ENCODE peak calls at places on chromosome 3, in nine cellular contexts. One of them, this sample, is unnamed.
A peak's percentile ranks its signal among the peaks of the same experiment; 100 is the strongest.

GRCh38 chr3:71061581-71061980 is 521.9 kb downstream of the FOXP1 start:
- DNase-seq in neural progenitor cell: no peak
- DNase-seq in A549: no peak
- DNase-seq in substantia nigra: no peak
- DNase-seq in breast epithelium: no peak
- DNase-seq in heart right ventricle: no peak
- DNase-seq in AG04450: no peak
- DNase-seq in CD8-positive, alpha-beta memory T cell: no peak
- DNase-seq in IMR-90: no peak
- DNase-seq in this sample: no peak

GRCh38 chr3:57026918-57027317 is 33.5 kb upstream of the SPATA12 start:
- DNase-seq in neural progenitor cell: no peak
- DNase-seq in A549: peak; percentile 15
- DNase-seq in substantia nigra: no peak
- DNase-seq in breast epithelium: no peak
- DNase-seq in heart right ventricle: no peak
- DNase-seq in AG04450: no peak
- DNase-seq in CD8-positive, alpha-beta memory T cell: no peak
- DNase-seq in IMR-90: peak; percentile 56
- DNase-seq in this sample: no peak

GRCh38 chr3:50194903-50195500 is 3.6 kb downstream of the GNAT1 start:
- DNase-seq in neural progenitor cell: no peak
- DNase-seq in A549: peak; percentile 41
- DNase-seq in substantia nigra: no peak
- DNase-seq in breast epithelium: no peak
- DNase-seq in heart right ventricle: no peak
- DNase-seq in AG04450: no peak
- DNase-seq in CD8-positive, alpha-beta memory T cell: no peak
- DNase-seq in IMR-90: no peak
- DNase-seq in this sample: no peak

GRCh38 chr3:89572261-89572660 is 464.8 kb downstream of the EPHA3 start:
- DNase-seq in neural progenitor cell: no peak
- DNase-seq in A549: no peak
- DNase-seq in substantia nigra: no peak
- DNase-seq in breast epithelium: no peak
- DNase-seq in heart right ventricle: no peak
- DNase-seq in AG04450: no peak
- DNase-seq in CD8-positive, alpha-beta memory T cell: no peak
- DNase-seq in IMR-90: peak; percentile 15
- DNase-seq in this sample: no peak

GRCh38 chr3:186953011-186953487 is 22.7 kb downstream of the ST6GAL1 start:
- DNase-seq in neural progenitor cell: no peak
- DNase-seq in A549: no peak
- DNase-seq in substantia nigra: no peak
- DNase-seq in breast epithelium: no peak
- DNase-seq in heart right ventricle: no peak
- DNase-seq in AG04450: no peak
- DNase-seq in CD8-positive, alpha-beta memory T cell: no peak
- DNase-seq in IMR-90: peak; percentile 56
- DNase-seq in this sample: no peak

GRCh38 chr3:55486101-55486856 is 827 bp downstream of the WNT5A start:
- DNase-seq in neural progenitor cell: peak; percentile 83
- DNase-seq in A549: no peak
- DNase-seq in substantia nigra: no peak
- DNase-seq in breast epithelium: peak; percentile 51
- DNase-seq in heart right ventricle: peak; percentile 71
- DNase-seq in AG04450: no peak
- DNase-seq in CD8-positive, alpha-beta memory T cell: no peak
- DNase-seq in IMR-90: peak; percentile 79
- DNase-seq in this sample: no peak

GRCh38 chr3:71202848-71203390 is 380.6 kb downstream of the FOXP1 start:
- DNase-seq in neural progenitor cell: no peak
- DNase-seq in A549: no peak
- DNase-seq in substantia nigra: no peak
- DNase-seq in breast epithelium: no peak
- DNase-seq in heart right ventricle: no peak
- DNase-seq in AG04450: no peak
- DNase-seq in CD8-positive, alpha-beta memory T cell: no peak
- DNase-seq in IMR-90: no peak
- DNase-seq in this sample: no peak

GRCh38 chr3:152328841-152329240 is 60.1 kb downstream of the MBNL1 start:
- DNase-seq in neural progenitor cell: no peak
- DNase-seq in A549: peak; percentile 80
- DNase-seq in substantia nigra: no peak
- DNase-seq in breast epithelium: no peak
- DNase-seq in heart right ventricle: no peak
- DNase-seq in AG04450: peak; percentile 59
- DNase-seq in CD8-positive, alpha-beta memory T cell: no peak
- DNase-seq in IMR-90: peak; percentile 88
- DNase-seq in this sample: no peak

GRCh38 chr3:98954806-98955205 is 53.3 kb upstream of the DCBLD2 start:
- DNase-seq in neural progenitor cell: no peak
- DNase-seq in A549: no peak
- DNase-seq in substantia nigra: no peak
- DNase-seq in breast epithelium: no peak
- DNase-seq in heart right ventricle: no peak
- DNase-seq in AG04450: no peak
- DNase-seq in CD8-positive, alpha-beta memory T cell: no peak
- DNase-seq in IMR-90: peak; percentile 50
- DNase-seq in this sample: no peak

GRCh38 chr3:123679712-123680386 is 95.0 kb upstream of the HACD2 start:
- DNase-seq in neural progenitor cell: no peak
- DNase-seq in A549: no peak
- DNase-seq in substantia nigra: no peak
- DNase-seq in breast epithelium: no peak
- DNase-seq in heart right ventricle: no peak
- DNase-seq in AG04450: no peak
- DNase-seq in CD8-positive, alpha-beta memory T cell: no peak
- DNase-seq in IMR-90: no peak
- DNase-seq in this sample: no peak

GRCh38 chr3:166125179-166125578 is 288.0 kb upstream of the BCHE start:
- DNase-seq in neural progenitor cell: no peak
- DNase-seq in A549: no peak
- DNase-seq in substantia nigra: no peak
- DNase-seq in breast epithelium: no peak
- DNase-seq in heart right ventricle: no peak
- DNase-seq in AG04450: no peak
- DNase-seq in CD8-positive, alpha-beta memory T cell: no peak
- DNase-seq in IMR-90: no peak
- DNase-seq in this sample: no peak

GRCh38 chr3:11558002-11558401 is 85.7 kb downstream of the VGLL4 start:
- DNase-seq in neural progenitor cell: no peak
- DNase-seq in A549: no peak
- DNase-seq in substantia nigra: no peak
- DNase-seq in breast epithelium: no peak
- DNase-seq in heart right ventricle: no peak
- DNase-seq in AG04450: no peak
- DNase-seq in CD8-positive, alpha-beta memory T cell: no peak
- DNase-seq in IMR-90: peak; percentile 90
- DNase-seq in this sample: no peak
- H3K27ac ChIP-seq in neural progenitor cell: peak overlapping the region; percentile 34
- H3K27ac ChIP-seq in A549: no peak overlapping the region
- H3K27ac ChIP-seq in substantia nigra: no peak overlapping the region
- H3K27ac ChIP-seq in breast epithelium: peak overlapping the region; percentile 88
- H3K27ac ChIP-seq in heart right ventricle: peak overlapping the region; percentile 34
- H3K27ac ChIP-seq in AG04450: peak overlapping the region; percentile 78
- H3K27ac ChIP-seq in CD8-positive, alpha-beta memory T cell: no peak overlapping the region
- H3K27ac ChIP-seq in IMR-90: peak overlapping the region; percentile 5
- H3K27ac ChIP-seq in this sample: no peak overlapping the region

GRCh38 chr3:177881330-177881729 is 654.9 kb upstream of the KCNMB2 start:
- DNase-seq in neural progenitor cell: no peak
- DNase-seq in A549: no peak
- DNase-seq in substantia nigra: no peak
- DNase-seq in breast epithelium: no peak
- DNase-seq in heart right ventricle: no peak
- DNase-seq in AG04450: no peak
- DNase-seq in CD8-positive, alpha-beta memory T cell: no peak
- DNase-seq in IMR-90: no peak
- DNase-seq in this sample: no peak

GRCh38 chr3:177882124-177882648 is 654.0 kb upstream of the KCNMB2 start:
- DNase-seq in neural progenitor cell: no peak
- DNase-seq in A549: no peak
- DNase-seq in substantia nigra: no peak
- DNase-seq in breast epithelium: no peak
- DNase-seq in heart right ventricle: no peak
- DNase-seq in AG04450: no peak
- DNase-seq in CD8-positive, alpha-beta memory T cell: no peak
- DNase-seq in IMR-90: no peak
- DNase-seq in this sample: no peak

GRCh38 chr3:177883957-177884356 is 652.3 kb upstream of the KCNMB2 start:
- DNase-seq in neural progenitor cell: no peak
- DNase-seq in A549: no peak
- DNase-seq in substantia nigra: no peak
- DNase-seq in breast epithelium: no peak
- DNase-seq in heart right ventricle: no peak
- DNase-seq in AG04450: no peak
- DNase-seq in CD8-positive, alpha-beta memory T cell: no peak
- DNase-seq in IMR-90: no peak
- DNase-seq in this sample: no peak

GRCh38 chr3:177887475-177887874 is 648.8 kb upstream of the KCNMB2 start:
- DNase-seq in neural progenitor cell: no peak
- DNase-seq in A549: no peak
- DNase-seq in substantia nigra: no peak
- DNase-seq in breast epithelium: no peak
- DNase-seq in heart right ventricle: no peak
- DNase-seq in AG04450: no peak
- DNase-seq in CD8-positive, alpha-beta memory T cell: no peak
- DNase-seq in IMR-90: no peak
- DNase-seq in this sample: no peak

GRCh38 chr3:177885063-177885462 is 651.2 kb upstream of the KCNMB2 start:
- DNase-seq in neural progenitor cell: no peak
- DNase-seq in A549: no peak
- DNase-seq in substantia nigra: no peak
- DNase-seq in breast epithelium: no peak
- DNase-seq in heart right ventricle: no peak
- DNase-seq in AG04450: no peak
- DNase-seq in CD8-positive, alpha-beta memory T cell: no peak
- DNase-seq in IMR-90: no peak
- DNase-seq in this sample: no peak
- H3K27ac ChIP-seq in neural progenitor cell: no peak overlapping the region
- H3K27ac ChIP-seq in A549: no peak overlapping the region
- H3K27ac ChIP-seq in substantia nigra: no peak overlapping the region
- H3K27ac ChIP-seq in breast epithelium: no peak overlapping the region
- H3K27ac ChIP-seq in heart right ventricle: no peak overlapping the region
- H3K27ac ChIP-seq in AG04450: no peak overlapping the region
- H3K27ac ChIP-seq in CD8-positive, alpha-beta memory T cell: no peak overlapping the region
- H3K27ac ChIP-seq in IMR-90: no peak overlapping the region
- H3K27ac ChIP-seq in this sample: no peak overlapping the region

GRCh38 chr3:128844502-128844901 is 34.9 kb upstream of the ACAD9 start:
- DNase-seq in neural progenitor cell: no peak
- DNase-seq in A549: no peak
- DNase-seq in substantia nigra: peak; percentile 7
- DNase-seq in breast epithelium: no peak
- DNase-seq in heart right ventricle: no peak
- DNase-seq in AG04450: no peak
- DNase-seq in CD8-positive, alpha-beta memory T cell: no peak
- DNase-seq in IMR-90: no peak
- DNase-seq in this sample: no peak

GRCh38 chr3:128845119-128845518 is 34.3 kb upstream of the ACAD9 start:
- DNase-seq in neural progenitor cell: peak; percentile 47
- DNase-seq in A549: no peak
- DNase-seq in substantia nigra: no peak
- DNase-seq in breast epithelium: no peak
- DNase-seq in heart right ventricle: no peak
- DNase-seq in AG04450: no peak
- DNase-seq in CD8-positive, alpha-beta memory T cell: no peak
- DNase-seq in IMR-90: no peak
- DNase-seq in this sample: no peak

GRCh38 chr3:128846501-128846900 is 32.9 kb upstream of the ACAD9 start:
- DNase-seq in neural progenitor cell: no peak
- DNase-seq in A549: no peak
- DNase-seq in substantia nigra: no peak
- DNase-seq in breast epithelium: no peak
- DNase-seq in heart right ventricle: no peak
- DNase-seq in AG04450: no peak
- DNase-seq in CD8-positive, alpha-beta memory T cell: no peak
- DNase-seq in IMR-90: no peak
- DNase-seq in this sample: no peak

GRCh38 chr3:128847631-128848370 is 31.6 kb upstream of the ACAD9 start:
- DNase-seq in neural progenitor cell: no peak
- DNase-seq in A549: no peak
- DNase-seq in substantia nigra: no peak
- DNase-seq in breast epithelium: no peak
- DNase-seq in heart right ventricle: no peak
- DNase-seq in AG04450: no peak
- DNase-seq in CD8-positive, alpha-beta memory T cell: no peak
- DNase-seq in IMR-90: no peak
- DNase-seq in this sample: no peak

GRCh38 chr3:128845695-128846491 is 33.5 kb upstream of the ACAD9 start:
- DNase-seq in neural progenitor cell: peak; percentile 78
- DNase-seq in A549: peak; percentile 53
- DNase-seq in substantia nigra: peak; percentile 69
- DNase-seq in breast epithelium: peak; percentile 53
- DNase-seq in heart right ventricle: peak; percentile 91
- DNase-seq in AG04450: no peak
- DNase-seq in CD8-positive, alpha-beta memory T cell: peak; percentile 70
- DNase-seq in IMR-90: peak; percentile 48
- DNase-seq in this sample: peak; percentile 72
- H3K27ac ChIP-seq in neural progenitor cell: no peak overlapping the region
- H3K27ac ChIP-seq in A549: peak overlapping the region; percentile 62
- H3K27ac ChIP-seq in substantia nigra: peak overlapping the region; percentile 80
- H3K27ac ChIP-seq in breast epithelium: peak overlapping the region; percentile 57
- H3K27ac ChIP-seq in heart right ventricle: peak overlapping the region; percentile 73
- H3K27ac ChIP-seq in AG04450: no peak overlapping the region
- H3K27ac ChIP-seq in CD8-positive, alpha-beta memory T cell: peak overlapping the region; percentile 29
- H3K27ac ChIP-seq in IMR-90: no peak overlapping the region
- H3K27ac ChIP-seq in this sample: peak overlapping the region; percentile 86

GRCh38 chr3:42490243-42490642 is 12.2 kb upstream of the VIPR1 start:
- DNase-seq in neural progenitor cell: no peak
- DNase-seq in A549: peak; percentile 62
- DNase-seq in substantia nigra: no peak
- DNase-seq in breast epithelium: peak; percentile 88
- DNase-seq in heart right ventricle: peak; percentile 41
- DNase-seq in AG04450: no peak
- DNase-seq in CD8-positive, alpha-beta memory T cell: no peak
- DNase-seq in IMR-90: no peak
- DNase-seq in this sample: no peak

GRCh38 chr3:42493126-42493797 is 9.2 kb upstream of the VIPR1 start:
- DNase-seq in neural progenitor cell: no peak
- DNase-seq in A549: no peak
- DNase-seq in substantia nigra: no peak
- DNase-seq in breast epithelium: peak; percentile 12
- DNase-seq in heart right ventricle: no peak
- DNase-seq in AG04450: no peak
- DNase-seq in CD8-positive, alpha-beta memory T cell: no peak
- DNase-seq in IMR-90: no peak
- DNase-seq in this sample: no peak

GRCh38 chr3:42493798-42494151 is 8.7 kb upstream of the VIPR1 start:
- DNase-seq in neural progenitor cell: no peak
- DNase-seq in A549: no peak
- DNase-seq in substantia nigra: no peak
- DNase-seq in breast epithelium: peak; percentile 10
- DNase-seq in heart right ventricle: no peak
- DNase-seq in AG04450: no peak
- DNase-seq in CD8-positive, alpha-beta memory T cell: no peak
- DNase-seq in IMR-90: no peak
- DNase-seq in this sample: no peak

GRCh38 chr3:42492508-42493080 is 9.8 kb upstream of the VIPR1 start:
- DNase-seq in neural progenitor cell: no peak
- DNase-seq in A549: no peak
- DNase-seq in substantia nigra: no peak
- DNase-seq in breast epithelium: peak; percentile 13
- DNase-seq in heart right ventricle: no peak
- DNase-seq in AG04450: no peak
- DNase-seq in CD8-positive, alpha-beta memory T cell: no peak
- DNase-seq in IMR-90: no peak
- DNase-seq in this sample: no peak

GRCh38 chr3:42491876-42492507 is 10.5 kb upstream of the VIPR1 start:
- DNase-seq in neural progenitor cell: no peak
- DNase-seq in A549: no peak
- DNase-seq in substantia nigra: no peak
- DNase-seq in breast epithelium: peak; percentile 13
- DNase-seq in heart right ventricle: no peak
- DNase-seq in AG04450: no peak
- DNase-seq in CD8-positive, alpha-beta memory T cell: no peak
- DNase-seq in IMR-90: no peak
- DNase-seq in this sample: no peak
- H3K27ac ChIP-seq in neural progenitor cell: no peak overlapping the region
- H3K27ac ChIP-seq in A549: no peak overlapping the region
- H3K27ac ChIP-seq in substantia nigra: no peak overlapping the region
- H3K27ac ChIP-seq in breast epithelium: no peak overlapping the region
- H3K27ac ChIP-seq in heart right ventricle: no peak overlapping the region
- H3K27ac ChIP-seq in AG04450: no peak overlapping the region
- H3K27ac ChIP-seq in CD8-positive, alpha-beta memory T cell: no peak overlapping the region
- H3K27ac ChIP-seq in IMR-90: no peak overlapping the region
- H3K27ac ChIP-seq in this sample: no peak overlapping the region

This sample was measured in caudate nucleus.